ENCODE peak calls at places on chromosomes 3 and 15, in five cellular contexts. I is neural progenitor cell, Y is HCT116, G is SK-N-SH, K is MM.1S. R is an unnamed sample.

GRCh38 chr3:37526511-37526910 is 335.2 kb upstream of the CTDSPL start:
- DNase-seq in I (no peak), Y (no peak), G (no peak), K (no peak), R (no peak)

GRCh38 chr15:52351206-52351907 is 55.8 kb upstream of the MYO5C start:
- DNase-seq in I (no peak), Y (no peak), G (no peak), K (no peak), R (no peak)

GRCh38 chr15:87680200-87680599 is 576.3 kb downstream of the NTRK3 start:
- DNase-seq in I (no peak), Y (no peak), G (no peak), K (no peak), R (no peak)

GRCh38 chr3:4988815-4989648 is 9.8 kb downstream of the BHLHE40 start:
- DNase-seq in I (no peak), Y (no peak), G (no peak), K (no peak), R (peak)

GRCh38 chr15:93880358-93880757 is 351.0 kb upstream of the MCTP2 start:
- DNase-seq in I (no peak), Y (no peak), G (no peak), K (no peak), R (no peak)

GRCh38 chr3:58691997-58692396 is 25.4 kb upstream of the FAM3D start:
- DNase-seq in I (peak), Y (peak), G (no peak), K (no peak), R (peak)

GRCh38 chr3:88150371-88150770 is 612 bp downstream of the C3orf38 start:
- DNase-seq in I (no peak), Y (no peak), G (peak), K (peak), R (no peak)

GRCh38 chr15:81195339-81195864 is 1.3 kb upstream of the IL16 start:
- DNase-seq in I (peak), Y (no peak), G (no peak), K (no peak), R (no peak)

GRCh38 chr3:127675651-127676391 is 3.1 kb downstream of the ABTB1 start:
- DNase-seq in I (no peak), Y (no peak), G (no peak), K (no peak), R (no peak)

GRCh38 chr3:97882975-97883598 is 61.3 kb downstream of the CRYBG3 start:
- DNase-seq in I (no peak), Y (no peak), G (no peak), K (no peak), R (peak)

GRCh38 chr3:45841701-45842491 is at the start of gene LZTFL1:
- DNase-seq in I (peak), Y (peak), G (peak), K (peak), R (peak)

GRCh38 chr15:87496109-87496508 is 760.4 kb downstream of the NTRK3 start:
- DNase-seq in I (no peak), Y (no peak), G (no peak), K (no peak), R (no peak)

GRCh38 chr15:98946301-98947255 is 61.0 kb downstream of the PGPEP1L start:
- DNase-seq in I (no peak), Y (no peak), G (no peak), K (no peak), R (no peak)
- TF ChIP-seq EZH2phosphoT487 in I (no peak), Y (no peak), G (no peak), K (no peak), R (no peak)

DNA sequence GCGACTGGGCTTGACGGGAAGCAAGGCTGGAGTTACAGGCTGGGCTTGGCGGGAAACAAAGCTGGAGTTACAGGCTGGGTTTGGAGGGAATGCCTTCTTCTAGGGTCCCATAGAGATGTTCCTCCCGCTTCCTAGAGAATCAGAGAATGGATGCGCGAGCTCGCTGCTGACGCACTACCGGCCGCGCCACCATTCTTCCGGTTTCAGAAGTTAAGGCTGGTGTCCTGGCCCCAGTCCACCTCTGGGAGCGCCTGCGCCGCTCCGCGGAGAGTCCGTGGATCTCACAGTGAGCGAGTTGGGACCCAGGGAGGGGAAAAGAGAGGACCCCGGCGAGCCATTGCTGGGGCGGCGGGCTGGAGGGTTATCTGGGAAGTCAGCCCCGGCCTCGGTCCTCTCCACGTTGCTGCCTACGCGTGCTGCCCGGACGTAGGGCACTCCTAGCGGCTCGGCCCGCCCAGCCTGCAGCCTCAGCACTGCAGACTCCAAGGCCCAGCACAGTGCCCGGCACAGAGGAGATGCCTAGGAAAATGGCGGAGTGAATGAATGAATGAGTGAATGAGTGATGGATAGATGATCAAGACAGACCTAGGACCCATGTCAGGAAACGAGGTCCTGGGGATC is at the start of gene ZNF502:
- DNase-seq in I (peak), Y (peak), G (peak), K (no peak), R (no peak)
- TF ChIP-seq CTCF in I (peak), Y (no peak), G (peak), K (no peak), R (no peak)

GRCh38 chr15:44199393-44199792 is 4.3 kb upstream of the FRMD5 start:
- DNase-seq in I (no peak), Y (no peak), G (no peak), K (no peak), R (peak)

GRCh38 chr15:44195151-44195740 is at the start of gene FRMD5:
- DNase-seq in I (peak), Y (peak), G (peak), K (peak), R (peak)

GRCh38 chr15:44188810-44189209 is 6.3 kb downstream of the FRMD5 start:
- DNase-seq in I (no peak), Y (no peak), G (no peak), K (no peak), R (no peak)

GRCh38 chr15:44194397-44195150 is 497 bp downstream of the FRMD5 start:
- DNase-seq in I (no peak), Y (no peak), G (peak), K (peak), R (peak)

GRCh38 chr15:44193651-44194396 is 1.2 kb downstream of the FRMD5 start:
- DNase-seq in I (peak), Y (no peak), G (peak), K (peak), R (peak)
- H3K9ac ChIP-seq in I (no peak), Y (peak), G (peak), K (no peak), R (peak)

DNA sequence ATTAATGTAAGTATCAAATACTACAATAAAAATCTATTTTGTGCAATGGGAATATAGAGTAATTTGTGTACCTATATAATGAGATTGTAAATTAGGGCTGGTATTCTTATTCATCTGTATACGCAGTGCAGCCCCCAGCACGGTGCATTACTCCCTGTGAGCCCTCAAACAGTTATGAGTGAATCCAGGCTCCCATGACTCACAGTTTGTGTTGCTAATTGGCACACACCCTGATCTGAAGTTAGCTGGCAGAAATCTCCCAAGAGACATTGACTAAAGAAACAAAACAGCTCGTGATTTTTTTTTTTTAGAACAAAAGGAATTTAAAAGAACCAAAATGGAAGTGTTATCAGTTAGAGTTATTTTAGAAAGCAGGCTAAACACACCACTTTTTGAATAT is 15.7 kb downstream of the GK5 start:
- DNase-seq in I (no peak), Y (no peak), G (no peak), K (no peak), R (peak)
- TF ChIP-seq EZH2phosphoT487 in I (no peak), Y (no peak), G (no peak), K (no peak), R (no peak)

GRCh38 chr3:31634485-31634884 is 101.8 kb downstream of the STT3B start:
- DNase-seq in I (no peak), Y (no peak), G (peak), K (no peak), R (peak)

GRCh38 chr3:31636063-31636462 is 103.3 kb downstream of the STT3B start:
- DNase-seq in I (no peak), Y (no peak), G (peak), K (no peak), R (no peak)

GRCh38 chr3:31635586-31635985 is 102.9 kb downstream of the STT3B start:
- DNase-seq in I (no peak), Y (no peak), G (no peak), K (no peak), R (no peak)

GRCh38 chr3:31636693-31637442 is 104.1 kb downstream of the STT3B start:
- DNase-seq in I (no peak), Y (no peak), G (no peak), K (no peak), R (no peak)

GRCh38 chr3:31639828-31640227 is 107.1 kb downstream of the STT3B start:
- DNase-seq in I (peak), Y (no peak), G (no peak), K (no peak), R (no peak)
- TF ChIP-seq CTCF in I (peak), Y (no peak), G (no peak), K (no peak), R (peak)

GRCh38 chr15:99409097-99409473 is 156.7 kb upstream of the MEF2A start:
- DNase-seq in I (peak), Y (peak), G (peak), K (no peak), R (peak)

GRCh38 chr15:99407716-99408115 is 156.4 kb downstream of the LRRC28 start:
- DNase-seq in I (no peak), Y (no peak), G (no peak), K (no peak), R (no peak)

GRCh38 chr15:99409560-99409959 is 156.2 kb upstream of the MEF2A start:
- DNase-seq in I (no peak), Y (no peak), G (no peak), K (no peak), R (no peak)

GRCh38 chr15:99406716-99407487 is 155.6 kb downstream of the LRRC28 start:
- DNase-seq in I (no peak), Y (no peak), G (no peak), K (no peak), R (no peak)

GRCh38 chr15:99408236-99409096 is 157.2 kb downstream of the LRRC28 start:
- DNase-seq in I (no peak), Y (no peak), G (peak), K (no peak), R (no peak)
- H3K9ac ChIP-seq in I (no peak), Y (no peak), G (no peak), K (no peak), R (no peak)